ENCODE peak calls at places on chromosomes 1 and 21, in six cellular contexts. A is transverse colon, T is stomach, O is heart left ventricle, G is HCT116, S is tibial nerve. U is an unnamed sample.

GRCh38 chr1:116508984-116509980 is 61.5 kb downstream of the CD58 start:
- DNase-seq in A (peak; percentile 52), T (no peak), O (no peak), G (peak; percentile 88), S (no peak), U (no peak)

GRCh38 chr1:167645625-167646410 is 15.8 kb downstream of the RCSD1 start:
- DNase-seq in A (no peak), T (no peak), O (no peak), G (no peak), S (no peak), U (peak; percentile 59)

GRCh38 chr1:115320368-115320767 is 17.7 kb downstream of the NGF start:
- DNase-seq in A (no peak), T (no peak), O (no peak), G (no peak), S (no peak), U (no peak)

GRCh38 chr1:3261007-3261968 is 192.3 kb downstream of the PRDM16 start:
- DNase-seq in A (no peak), T (peak; percentile 83), O (no peak), G (no peak), S (no peak), U (no peak)

GRCh38 chr1:47235280-47235679 is 3.3 kb upstream of the TAL1 start:
- DNase-seq in A (no peak), T (no peak), O (peak; percentile 57), G (no peak), S (no peak), U (peak; percentile 87)

GRCh38 chr1:100708476-100709062 is 11.0 kb upstream of the VCAM1 start:
- DNase-seq in A (no peak), T (no peak), O (no peak), G (no peak), S (no peak), U (no peak)

GRCh38 chr1:192448026-192448578 is 127.5 kb upstream of the RGS1 start:
- DNase-seq in A (no peak), T (no peak), O (no peak), G (no peak), S (no peak), U (no peak)

GRCh38 chr1:223684488-223684792 is 18.9 kb upstream of the CAPN8 start:
- DNase-seq in A (no peak), T (no peak), O (no peak), G (no peak), S (no peak), U (no peak)

GRCh38 chr1:57411262-57411661 is 12.6 kb downstream of the DAB1 start:
- DNase-seq in A (no peak), T (no peak), O (peak; percentile 30), G (no peak), S (no peak), U (no peak)

GRCh38 chr1:1624443-1625403 is 7.2 kb upstream of the MMP23B start:
- DNase-seq in A (no peak), T (no peak), O (peak; percentile 89), G (no peak), S (no peak), U (no peak)

GRCh38 chr1:188906921-188907641 is 1570.6 kb downstream of the BRINP3 start:
- DNase-seq in A (no peak), T (no peak), O (no peak), G (no peak), S (no peak), U (no peak)

GRCh38 chr1:226019550-226019949 is 20.4 kb upstream of the SDE2 start:
- DNase-seq in A (no peak), T (no peak), O (no peak), G (no peak), S (no peak), U (no peak)

GRCh38 chr1:192788184-192788583 is 20.7 kb upstream of the RGS2 start:
- DNase-seq in A (no peak), T (no peak), O (peak; percentile 27), G (no peak), S (no peak), U (peak; percentile 87)

GRCh38 chr1:21325731-21326387 is 35.6 kb upstream of the ECE1 start:
- DNase-seq in A (no peak), T (no peak), O (no peak), G (no peak), S (no peak), U (no peak)

GRCh38 chr1:161020573-161021167 is at the start of gene F11R:
- DNase-seq in A (peak; percentile 75), T (peak; percentile 60), O (peak; percentile 40), G (no peak), S (no peak), U (peak; percentile 91)

GRCh38 chr21:34892196-34892595 is 156.9 kb downstream of the RUNX1 start:
- DNase-seq in A (no peak), T (no peak), O (no peak), G (no peak), S (no peak), U (no peak)

GRCh38 chr1:159935305-159935704 is 10.0 kb upstream of the TAGLN2 start:
- DNase-seq in A (no peak), T (no peak), O (no peak), G (no peak), S (no peak), U (no peak)

GRCh38 chr1:110258734-110259133 is 48.6 kb downstream of the KCNC4 start:
- DNase-seq in A (no peak), T (no peak), O (no peak), G (no peak), S (no peak), U (peak; percentile 61)

GRCh38 chr1:241847540-241847795 is 536 bp upstream of the EXO1 start:
- DNase-seq in A (no peak), T (no peak), O (no peak), G (no peak), S (no peak), U (no peak)

GRCh38 chr1:97186381-97186780 is 464.8 kb downstream of the PTBP2 start:
- DNase-seq in A (no peak), T (no peak), O (no peak), G (peak; percentile 29), S (no peak), U (no peak)

GRCh38 chr1:109657970-109658369 is 2.1 kb downstream of the GSTM4 start:
- DNase-seq in A (no peak), T (no peak), O (no peak), G (no peak), S (no peak), U (peak; percentile 49)

GRCh38 chr1:204461331-204462228 is 33.0 kb downstream of the PIK3C2B start:
- DNase-seq in A (no peak), T (no peak), O (peak; percentile 66), G (no peak), S (no peak), U (no peak)

GRCh38 chr1:203805689-203806088 is 10.3 kb downstream of the ZBED6 start:
- DNase-seq in A (no peak), T (no peak), O (no peak), G (no peak), S (no peak), U (no peak)

GRCh38 chr1:53967409-53968124 is 21.4 kb downstream of the LRRC42 start:
- DNase-seq in A (no peak), T (no peak), O (no peak), G (no peak), S (no peak), U (no peak)

GRCh38 chr1:109793486-109794318 is 30.0 kb upstream of the EPS8L3 start:
- DNase-seq in A (peak; percentile 80), T (peak; percentile 30), O (peak; percentile 48), G (peak; percentile 16), S (no peak), U (no peak)

GRCh38 chr1:65067491-65068201 is 80.4 kb upstream of the AK4 start:
- DNase-seq in A (peak; percentile 71), T (peak; percentile 66), O (peak; percentile 85), G (peak; percentile 46), S (peak; percentile 91), U (peak; percentile 94)
- TF ChIP-seq POLR2A in A (peak; percentile 88), T (peak; percentile 22), O (peak; percentile 65), G (no peak), S (peak; percentile 90), U (no peak)

GRCh38 chr1:178541396-178541795 is 28.5 kb downstream of the TEX35 start:
- DNase-seq in A (no peak), T (no peak), O (no peak), G (no peak), S (no peak), U (no peak)
- TF ChIP-seq CTCF in A (no peak), T (no peak), O (no peak), G (no peak), S (no peak), U (no peak)

DNA sequence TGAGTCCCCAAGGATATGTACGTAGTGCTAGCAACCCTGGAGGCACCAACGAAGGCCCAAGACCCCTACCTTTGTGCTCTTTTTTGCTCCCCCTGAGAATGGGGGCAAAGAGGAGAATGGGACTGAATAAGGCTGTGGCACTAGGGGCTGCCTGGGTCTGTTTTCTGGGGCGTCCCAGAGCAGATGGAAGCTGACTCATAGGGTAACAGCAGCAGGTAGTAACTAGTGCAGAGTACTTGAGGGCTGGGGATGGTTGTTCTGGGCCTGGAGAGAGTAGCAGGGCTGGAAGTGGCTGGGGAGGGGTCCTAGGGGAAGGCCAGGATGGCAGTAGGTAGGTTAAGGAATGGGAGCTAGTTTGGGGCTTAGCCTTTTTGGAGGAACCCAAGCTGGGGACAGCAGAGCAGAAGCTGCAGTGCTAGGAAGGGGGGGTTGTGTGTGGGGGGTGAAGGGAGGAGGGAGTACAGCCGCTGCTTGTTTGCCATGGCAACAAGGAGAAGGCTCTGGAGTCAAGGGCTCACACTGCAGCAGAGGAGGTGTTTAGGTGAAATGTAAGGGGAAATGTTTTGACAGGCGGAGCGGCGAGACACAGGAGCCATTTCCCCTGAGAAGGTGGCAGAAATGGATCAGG is 1.8 kb downstream of the NCDN start:
- DNase-seq in A (no peak), T (no peak), O (no peak), G (no peak), S (no peak), U (no peak)
- H3K4me3 ChIP-seq in A (no peak overlapping the region), T (no peak overlapping the region), O (no peak overlapping the region), G (no peak overlapping the region), S (no peak overlapping the region), U (no peak overlapping the region)

GRCh38 chr1:197775282-197776262 is at the start of gene DENND1B:
- DNase-seq in A (peak; percentile 91), T (peak; percentile 86), O (peak; percentile 82), G (peak; percentile 43), S (peak; percentile 38), U (peak; percentile 93)
- TF ChIP-seq POLR2A in A (peak; percentile 81), T (no peak), O (peak; percentile 14), G (no peak), S (no peak), U (no peak)

DNA sequence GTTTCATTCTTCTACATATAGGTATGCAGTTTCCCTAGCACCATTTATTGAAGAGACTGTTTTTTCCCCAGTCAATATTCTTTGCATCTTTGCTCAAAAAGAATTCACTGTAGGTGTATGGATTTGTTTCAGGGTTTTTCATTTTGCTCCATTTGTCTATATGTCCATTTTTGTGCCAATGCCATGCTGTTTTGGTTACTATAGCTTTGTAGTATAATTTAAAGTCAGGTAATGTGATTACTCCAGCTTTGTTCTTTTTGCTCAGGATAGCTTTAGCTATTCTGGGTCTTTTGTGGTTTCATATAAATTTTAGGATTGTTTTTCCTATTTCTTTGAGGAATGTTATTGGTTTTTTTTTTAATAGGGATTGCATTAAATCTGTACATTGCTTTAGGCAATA is 15.9 kb upstream of the SMAP2 start:
- DNase-seq in A (no peak), T (no peak), O (no peak), G (no peak), S (no peak), U (no peak)
- TF ChIP-seq CTCF in A (no peak), T (no peak), O (no peak), G (no peak), S (no peak), U (no peak)

U was measured in lower leg skin.